ENCODE peak calls at places on chromosomes 6 and 20, in eight cellular contexts. L, D, Y, S, X, Q, E and K are unnamed samples.

GRCh38 chr6:41937881-41938574 is 3.6 kb downstream of the CCND3 start:
- DNase-seq in L (no peak), D (peak; percentile 58), Y (no peak), S (no peak), X (no peak), Q (no peak), E (no peak), K (no peak)

GRCh38 chr6:129994410-129994809 is 24.0 kb upstream of the L3MBTL3 start:
- DNase-seq in L (no peak), D (no peak), Y (no peak), S (no peak), X (no peak), Q (no peak), E (no peak), K (no peak)

GRCh38 chr6:116371384-116372209 is 850 bp downstream of the DSE start:
- DNase-seq in L (peak; percentile 88), D (peak; percentile 87), Y (peak; percentile 75), S (peak; percentile 98), X (peak; percentile 94), Q (peak; percentile 86), E (peak; percentile 88), K (peak; percentile 73)

GRCh38 chr6:31881136-31881859 is 2.5 kb upstream of the SLC44A4 start:
- DNase-seq in L (no peak), D (peak; percentile 31), Y (no peak), S (no peak), X (no peak), Q (no peak), E (no peak), K (no peak)

GRCh38 chr6:5197084-5197483 is 63.7 kb downstream of the LYRM4 start:
- DNase-seq in L (no peak), D (no peak), Y (no peak), S (no peak), X (no peak), Q (no peak), E (no peak), K (no peak)

GRCh38 chr6:96162711-96163120 is 146.9 kb downstream of the FUT9 start:
- DNase-seq in L (peak; percentile 94), D (no peak), Y (no peak), S (no peak), X (no peak), Q (no peak), E (no peak), K (no peak)

GRCh38 chr6:21588812-21589811 is 4.4 kb upstream of the SOX4 start:
- DNase-seq in L (peak; percentile 94), D (peak; percentile 95), Y (peak; percentile 91), S (peak; percentile 92), X (peak; percentile 96), Q (peak; percentile 84), E (peak; percentile 89), K (peak; percentile 88)

GRCh38 chr6:150685860-150686259 is 86.2 kb downstream of the PLEKHG1 start:
- DNase-seq in L (peak; percentile 89), D (no peak), Y (peak; percentile 58), S (peak; percentile 43), X (no peak), Q (peak; percentile 70), E (no peak), K (no peak)

GRCh38 chr6:13873288-13874190 is 51.2 kb upstream of the RNF182 start:
- DNase-seq in L (peak; percentile 95), D (peak; percentile 84), Y (peak; percentile 84), S (peak; percentile 48), X (peak; percentile 86), Q (no peak), E (no peak), K (peak; percentile 55)

GRCh38 chr6:33427585-33428218 is 7.8 kb downstream of the SYNGAP1 start:
- DNase-seq in L (peak; percentile 47), D (peak; percentile 84), Y (peak; percentile 77), S (peak; percentile 72), X (peak; percentile 86), Q (no peak), E (peak; percentile 78), K (peak; percentile 63)

GRCh38 chr6:89221109-89221508 is 4.0 kb upstream of the GABRR1 start:
- DNase-seq in L (no peak), D (no peak), Y (no peak), S (no peak), X (no peak), Q (no peak), E (peak; percentile 7), K (no peak)

GRCh38 chr20:19973920-19974620 is 43.1 kb upstream of the NAA20 start:
- DNase-seq in L (no peak), D (peak; percentile 85), Y (peak; percentile 71), S (peak; percentile 82), X (peak; percentile 82), Q (peak; percentile 66), E (peak; percentile 96), K (peak; percentile 71)

GRCh38 chr20:58518896-58519593 is 3.8 kb upstream of the APCDD1L start:
- DNase-seq in L (no peak), D (no peak), Y (no peak), S (no peak), X (no peak), Q (no peak), E (no peak), K (no peak)

GRCh38 chr6:91482498-91482897 is 895.6 kb upstream of the MAP3K7 start:
- DNase-seq in L (no peak), D (no peak), Y (no peak), S (no peak), X (no peak), Q (no peak), E (no peak), K (no peak)

GRCh38 chr6:152150196-152150595 is 342.7 kb downstream of the ESR1 start:
- DNase-seq in L (no peak), D (no peak), Y (no peak), S (no peak), X (no peak), Q (no peak), E (no peak), K (no peak)

GRCh38 chr6:32931211-32931610 is 9.6 kb downstream of the HLA-DMB start:
- DNase-seq in L (no peak), D (no peak), Y (no peak), S (no peak), X (no peak), Q (no peak), E (no peak), K (no peak)

GRCh38 chr6:93419304-93420162 is at the start of gene EPHA7:
- DNase-seq in L (peak; percentile 98), D (peak; percentile 97), Y (peak; percentile 89), S (peak; percentile 84), X (peak; percentile 95), Q (peak; percentile 84), E (peak; percentile 93), K (peak; percentile 92)

GRCh38 chr6:47665112-47665511 is 33.3 kb upstream of the ADGRF4 start:
- DNase-seq in L (no peak), D (no peak), Y (no peak), S (no peak), X (no peak), Q (peak; percentile 98), E (no peak), K (no peak)

GRCh38 chr6:52389626-52390360 is 27.8 kb downstream of the PAQR8 start:
- DNase-seq in L (no peak), D (peak; percentile 72), Y (peak; percentile 59), S (peak; percentile 58), X (no peak), Q (peak; percentile 51), E (no peak), K (peak; percentile 19)

GRCh38 chr6:42236680-42237473 is 19.2 kb upstream of the MRPS10 start:
- DNase-seq in L (no peak), D (no peak), Y (no peak), S (no peak), X (peak; percentile 19), Q (no peak), E (no peak), K (no peak)

GRCh38 chr6:47420394-47421371 is 56.9 kb upstream of the CD2AP start:
- DNase-seq in L (no peak), D (no peak), Y (no peak), S (peak; percentile 29), X (no peak), Q (peak; percentile 67), E (no peak), K (no peak)

GRCh38 chr20:44495257-44495656 is 19.6 kb downstream of the TTPAL start:
- DNase-seq in L (no peak), D (no peak), Y (no peak), S (peak; percentile 84), X (no peak), Q (peak; percentile 94), E (no peak), K (no peak)
- H3K4me3 ChIP-seq in L (no peak overlapping the region), D (no peak overlapping the region), Y (no peak overlapping the region), S (peak overlapping the region; percentile 0), X (no peak overlapping the region), Q (no peak overlapping the region), E (no peak overlapping the region), K (no peak overlapping the region)

GRCh38 chr20:50645253-50646068 is 45.9 kb downstream of the RIPOR3 start:
- DNase-seq in L (peak; percentile 95), D (no peak), Y (peak; percentile 59), S (peak; percentile 95), X (peak; percentile 90), Q (peak; percentile 83), E (peak; percentile 81), K (peak; percentile 58)
- H3K4me3 ChIP-seq in L (no peak overlapping the region), D (no peak overlapping the region), Y (no peak overlapping the region), S (peak overlapping the region; percentile 14), X (no peak overlapping the region), Q (no peak overlapping the region), E (no peak overlapping the region), K (no peak overlapping the region)

GRCh38 chr6:34553750-34554149 is 2.4 kb downstream of the SPDEF start:
- DNase-seq in L (no peak), D (no peak), Y (no peak), S (no peak), X (no peak), Q (no peak), E (no peak), K (no peak)

GRCh38 chr6:34549804-34550202 is 6.3 kb downstream of the SPDEF start:
- DNase-seq in L (no peak), D (no peak), Y (no peak), S (no peak), X (no peak), Q (no peak), E (no peak), K (no peak)

GRCh38 chr6:34552620-34553019 is 3.5 kb downstream of the SPDEF start:
- DNase-seq in L (no peak), D (no peak), Y (no peak), S (no peak), X (no peak), Q (no peak), E (no peak), K (no peak)

GRCh38 chr6:34553146-34553545 is 3.0 kb downstream of the SPDEF start:
- DNase-seq in L (no peak), D (no peak), Y (no peak), S (no peak), X (no peak), Q (no peak), E (no peak), K (no peak)

DNA sequence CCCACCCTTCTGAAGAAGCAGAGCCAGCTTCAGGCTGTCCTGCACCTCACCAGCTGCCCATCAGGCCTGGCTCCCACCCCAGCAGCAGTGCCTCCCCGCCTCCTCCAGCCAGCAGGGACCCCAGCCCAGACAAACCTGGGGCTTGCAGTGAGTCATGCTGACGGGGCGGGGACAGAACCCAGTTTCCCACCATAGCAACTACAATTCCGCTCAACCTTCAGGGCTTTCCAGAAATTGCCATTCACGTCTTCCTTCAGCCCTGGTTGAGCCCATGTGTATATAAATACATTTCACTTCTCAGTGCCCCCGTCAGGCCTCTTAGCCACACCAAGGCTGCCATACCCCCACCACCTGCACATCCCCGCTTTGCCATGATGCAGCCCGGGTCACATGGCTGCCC is 4.4 kb downstream of the SPDEF start:
- DNase-seq in L (no peak), D (no peak), Y (no peak), S (no peak), X (no peak), Q (no peak), E (no peak), K (no peak)
- H3K4me3 ChIP-seq in L (no peak overlapping the region), D (no peak overlapping the region), Y (no peak overlapping the region), S (no peak overlapping the region), X (no peak overlapping the region), Q (no peak overlapping the region), E (no peak overlapping the region), K (no peak overlapping the region)

GRCh38 chr6:169556758-169557505 is 144.9 kb downstream of the WDR27 start:
- DNase-seq in L (no peak), D (no peak), Y (no peak), S (no peak), X (no peak), Q (no peak), E (no peak), K (no peak)
- H3K4me3 ChIP-seq in L (no peak overlapping the region), D (no peak overlapping the region), Y (no peak overlapping the region), S (no peak overlapping the region), X (no peak overlapping the region), Q (no peak overlapping the region), E (no peak overlapping the region), K (no peak overlapping the region)